ENCODE peak calls at places on chromosomes 11 and 22, in ten cellular contexts. C is stimulated activated CD4-positive, alpha-beta T cell treated with anti-CD3 and anti-CD28 coated beads, Interleukin-12 subunit alpha, Interleukin-12 subunit beta, amount 100 ng/mL, for 24 hours; H is activated CD8-positive, alpha-beta memory T cell treated with anti-CD3 and anti-CD28 coated beads, Interleukin-2, amount 50 U/mL, for 48 hours; B is stimulated activated naive CD4-positive, alpha-beta T cell; P is upper lobe of right lung; V is activated naive CD8-positive, alpha-beta T cell treated with anti-CD3 and anti-CD28 coated beads, Interleukin-2, amount 50 U/mL, for 24 hours; E is Caki2; T is left colon; Y is NCI-H748 treated with DMSO at 0.1 percent for 48 hours; I is progenitor cell of endocrine pancreas. W is an unnamed sample.

GRCh38 chr11:33402066-33402465 is 144.9 kb downstream of the HIPK3 start:
- DNase-seq in C (no peak), H (no peak), B (no peak), P (no peak), V (no peak), E (peak; percentile 37), T (no peak), Y (no peak), I (no peak), W (no peak)

GRCh38 chr11:294795-295194 is 4.5 kb downstream of the IFITM5 start:
- DNase-seq in C (no peak), H (no peak), B (no peak), P (peak; percentile 58), V (no peak), E (no peak), T (peak; percentile 5), Y (no peak), I (no peak), W (peak; percentile 68)

GRCh38 chr11:9982796-9983579 is 311.0 kb downstream of the SBF2 start:
- DNase-seq in C (no peak), H (no peak), B (no peak), P (no peak), V (no peak), E (peak; percentile 33), T (peak; percentile 46), Y (no peak), I (no peak), W (no peak)

GRCh38 chr22:42630901-42631602 is 9.3 kb downstream of the ATP5MGL start:
- DNase-seq in C (no peak), H (no peak), B (no peak), P (no peak), V (no peak), E (no peak), T (no peak), Y (no peak), I (no peak), W (no peak)

GRCh38 chr11:86360775-86361395 is 13.8 kb upstream of the CCDC81 start:
- DNase-seq in C (no peak), H (no peak), B (no peak), P (no peak), V (no peak), E (peak; percentile 25), T (no peak), Y (no peak), I (no peak), W (no peak)

GRCh38 chr22:24803064-24803542 is 2.9 kb upstream of the SGSM1 start:
- DNase-seq in C (peak; percentile 64), H (peak; percentile 80), B (peak; percentile 38), P (peak; percentile 71), V (peak; percentile 69), E (peak; percentile 36), T (peak; percentile 74), Y (no peak), I (peak; percentile 62), W (no peak)

GRCh38 chr11:73312806-73313403 is 4.8 kb downstream of the ARHGEF17 start:
- DNase-seq in C (no peak), H (no peak), B (no peak), P (no peak), V (no peak), E (no peak), T (no peak), Y (no peak), I (no peak), W (no peak)

GRCh38 chr11:1943977-1944376 is 3.2 kb upstream of the MRPL23 start:
- DNase-seq in C (no peak), H (no peak), B (no peak), P (peak; percentile 54), V (no peak), E (no peak), T (peak; percentile 2), Y (no peak), I (no peak), W (peak; percentile 38)

GRCh38 chr11:63552921-63553320 is 10.3 kb downstream of the PLAAT2 start:
- DNase-seq in C (no peak), H (peak; percentile 43), B (no peak), P (no peak), V (no peak), E (no peak), T (peak; percentile 28), Y (no peak), I (no peak), W (no peak)

GRCh38 chr11:45993438-45994064 is 71.1 kb downstream of the LARGE2 start:
- DNase-seq in C (no peak), H (no peak), B (no peak), P (no peak), V (no peak), E (no peak), T (peak; percentile 16), Y (no peak), I (no peak), W (no peak)

W was measured in kidney.